ENCODE peak calls at places on chromosomes 2 and 18, in four cellular contexts. O is ovary, G is BJ, X is HFF-Myc. Y is an unnamed sample.

GRCh38 chr2:224722777-224723176 is 6.6 kb upstream of the CCDC195 start:
- DNase-seq in O (no peak), X (no peak), G (no peak), Y (no peak)

GRCh38 chr2:150309681-150310080 is 177.8 kb downstream of the RND3 start:
- DNase-seq in X (no peak), O (no peak), G (no peak), Y (no peak)

GRCh38 chr2:35989523-35989922 is 366.1 kb upstream of the CRIM1 start:
- DNase-seq in X (no peak), O (no peak), G (no peak), Y (no peak)

GRCh38 chr2:8573942-8574195 is 108.0 kb upstream of the ID2 start:
- DNase-seq in G (no peak), O (no peak), X (no peak), Y (no peak)

GRCh38 chr2:155679647-155680046 is 652.9 kb downstream of the NR4A2 start:
- DNase-seq in O (no peak), G (no peak), X (no peak), Y (no peak)

GRCh38 chr2:195732569-195732968 is 75.5 kb downstream of the SLC39A10 start:
- DNase-seq in G (no peak), X (no peak), O (no peak), Y (no peak)

GRCh38 chr18:13643261-13643671 is 83.1 kb downstream of the FAM210A start:
- DNase-seq in X (no peak), O (no peak), G (no peak), Y (peak; percentile 40)

GRCh38 chr2:95072424-95072823 is 46.9 kb downstream of the MAL start:
- DNase-seq in G (no peak), X (no peak), O (no peak), Y (no peak)

GRCh38 chr2:65231121-65231520 is 3.5 kb downstream of the ACTR2 start:
- DNase-seq in G (no peak), X (no peak), O (no peak), Y (no peak)

GRCh38 chr2:58601017-58601416 is 359.9 kb upstream of the FANCL start:
- DNase-seq in O (no peak), X (no peak), G (no peak), Y (no peak)

GRCh38 chr2:161824226-161824625 is 200.0 kb downstream of the SLC4A10 start:
- DNase-seq in X (no peak), G (no peak), O (no peak), Y (no peak)

GRCh38 chr2:221676566-221677172 is 104.6 kb upstream of the EPHA4 start:
- DNase-seq in G (no peak), X (no peak), O (no peak), Y (no peak)

GRCh38 chr18:54948350-54948837 is 10.9 kb downstream of the CCDC68 start:
- DNase-seq in X (no peak), O (no peak), G (no peak), Y (no peak)

GRCh38 chr2:209423562-209424541 is at the start of gene MAP2:
- DNase-seq in O (peak; percentile 91), G (peak; percentile 23), X (no peak), Y (peak; percentile 86)

GRCh38 chr2:184004289-184004944 is 593.9 kb upstream of the ZNF804A start:
- DNase-seq in G (no peak), O (no peak), X (no peak), Y (no peak)

GRCh38 chr2:132608222-132608795 is 61.7 kb downstream of the LYPD1 start:
- DNase-seq in G (no peak), X (no peak), O (no peak), Y (no peak)

GRCh38 chr2:19474128-19474527 is 115.7 kb upstream of the OSR1 start:
- DNase-seq in O (no peak), G (peak; percentile 64), X (peak; percentile 85), Y (peak; percentile 68)

GRCh38 chr2:240961878-240962277 is 36.5 kb upstream of the SNED1 start:
- DNase-seq in O (peak; percentile 62), X (no peak), G (no peak), Y (no peak)

GRCh38 chr2:218229851-218230250 is 12.9 kb downstream of the ARPC2 start:
- DNase-seq in G (no peak), O (no peak), X (no peak), Y (no peak)

GRCh38 chr2:211453311-211453894 is 897.0 kb downstream of the CPS1 start:
- DNase-seq in X (no peak), O (no peak), G (no peak), Y (no peak)

GRCh38 chr2:204207851-204208250 is 271.3 kb downstream of the ICOS start:
- DNase-seq in O (no peak), G (no peak), X (no peak), Y (no peak)

GRCh38 chr2:71882949-71883472 is 264.7 kb downstream of the CYP26B1 start:
- DNase-seq in X (peak; percentile 94), G (peak; percentile 80), O (peak; percentile 76), Y (peak; percentile 90)

GRCh38 chr2:117661619-117662018 is 152.9 kb upstream of the DDX18 start:
- DNase-seq in X (no peak), G (no peak), O (no peak), Y (no peak)

GRCh38 chr18:32919799-32920198 is 147.0 kb upstream of the KLHL14 start:
- DNase-seq in X (no peak), O (no peak), G (no peak), Y (no peak)

GRCh38 chr2:37344453-37345361 is at the start of gene QPCT:
- DNase-seq in X (no peak), G (no peak), O (peak; percentile 64), Y (peak; percentile 87)

GRCh38 chr2:238996331-238997136 is 148.6 kb downstream of the TWIST2 start:
- DNase-seq in O (no peak), X (no peak), G (no peak), Y (peak; percentile 54)

GRCh38 chr2:143371616-143372015 is 242.4 kb downstream of the ARHGAP15 start:
- DNase-seq in O (no peak), X (no peak), G (peak; percentile 13), Y (no peak)

GRCh38 chr2:31379747-31380146 is 34.8 kb downstream of the XDH start:
- DNase-seq in X (no peak), O (no peak), G (no peak), Y (no peak)

GRCh38 chr2:216075510-216076485 is 5.8 kb downstream of the PECR start:
- DNase-seq in G (no peak), X (no peak), O (no peak), Y (no peak)

GRCh38 chr2:201118957-201119848 is 3.2 kb downstream of the CFLAR start:
- DNase-seq in G (no peak), O (no peak), X (no peak), Y (no peak)

GRCh38 chr18:9546468-9546867 is 67.9 kb downstream of the PPP4R1 start:
- DNase-seq in O (no peak), X (no peak), G (no peak), Y (no peak)

GRCh38 chr18:9552189-9552588 is 62.2 kb downstream of the PPP4R1 start:
- DNase-seq in G (no peak), X (no peak), O (no peak), Y (no peak)

GRCh38 chr18:9550413-9550812 is 63.9 kb downstream of the PPP4R1 start:
- DNase-seq in G (no peak), X (no peak), O (no peak), Y (no peak)

GRCh38 chr18:9547767-9548166 is 66.6 kb downstream of the PPP4R1 start:
- DNase-seq in G (no peak), X (no peak), O (no peak), Y (no peak)

DNA sequence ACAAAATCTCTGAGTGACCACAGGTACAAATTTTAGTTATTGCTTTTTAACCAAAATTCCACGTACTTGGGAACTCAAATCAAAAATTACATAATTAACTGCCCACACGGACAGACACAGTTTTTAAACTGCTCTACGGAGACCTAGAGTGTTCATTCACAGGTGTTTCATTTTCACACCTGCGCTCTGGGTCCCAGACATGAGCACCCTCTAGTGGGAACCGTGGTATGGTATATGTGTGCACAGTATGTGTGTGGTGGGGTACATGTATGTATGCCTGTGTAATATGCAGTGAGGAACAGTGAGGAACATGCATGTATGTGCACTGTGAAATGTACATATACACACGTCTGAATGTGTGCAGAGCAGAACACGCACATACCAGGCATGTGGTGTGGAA is 65.0 kb downstream of the PPP4R1 start:
- DNase-seq in G (no peak), X (no peak), O (no peak), Y (no peak)
- TF ChIP-seq CTCF in G (no peak), X (no peak), O (no peak), Y (no peak)

DNA sequence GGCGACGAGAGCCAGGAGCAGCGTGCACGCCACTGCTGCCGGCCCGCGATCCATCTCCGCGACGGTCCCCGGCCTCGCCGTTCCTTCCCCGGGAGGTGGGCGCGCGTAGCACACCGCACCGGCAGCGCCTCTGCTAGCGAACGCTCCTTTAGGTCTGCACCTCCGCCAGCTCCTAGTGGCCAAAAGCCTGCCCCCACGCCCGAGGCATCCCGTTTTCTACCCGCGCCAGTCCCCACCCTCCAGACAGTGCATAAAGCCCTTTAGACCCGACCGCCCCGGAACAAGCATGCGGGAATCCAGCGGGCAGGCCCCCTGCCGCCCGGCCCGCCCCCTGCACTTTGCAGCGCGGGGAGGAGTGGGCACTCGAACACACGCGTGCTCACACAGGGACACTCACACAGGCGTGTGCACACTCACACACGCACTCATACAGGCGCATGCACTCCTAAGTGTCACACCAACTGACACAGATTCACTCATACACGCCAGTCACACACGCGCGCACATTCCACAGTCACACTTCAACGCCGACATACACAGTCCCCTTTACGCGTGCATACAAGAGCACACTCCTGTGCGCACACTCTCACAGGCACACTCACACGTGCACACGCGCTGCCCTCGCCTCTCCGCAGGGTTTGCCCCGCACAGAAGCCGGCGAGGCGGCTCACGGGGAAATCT is at the start of gene LRP2:
- DNase-seq in O (peak; percentile 32), X (no peak), G (no peak), Y (no peak)
- TF ChIP-seq CTCF in O (no peak), X (no peak), G (peak; percentile 6), Y (no peak)

DNA sequence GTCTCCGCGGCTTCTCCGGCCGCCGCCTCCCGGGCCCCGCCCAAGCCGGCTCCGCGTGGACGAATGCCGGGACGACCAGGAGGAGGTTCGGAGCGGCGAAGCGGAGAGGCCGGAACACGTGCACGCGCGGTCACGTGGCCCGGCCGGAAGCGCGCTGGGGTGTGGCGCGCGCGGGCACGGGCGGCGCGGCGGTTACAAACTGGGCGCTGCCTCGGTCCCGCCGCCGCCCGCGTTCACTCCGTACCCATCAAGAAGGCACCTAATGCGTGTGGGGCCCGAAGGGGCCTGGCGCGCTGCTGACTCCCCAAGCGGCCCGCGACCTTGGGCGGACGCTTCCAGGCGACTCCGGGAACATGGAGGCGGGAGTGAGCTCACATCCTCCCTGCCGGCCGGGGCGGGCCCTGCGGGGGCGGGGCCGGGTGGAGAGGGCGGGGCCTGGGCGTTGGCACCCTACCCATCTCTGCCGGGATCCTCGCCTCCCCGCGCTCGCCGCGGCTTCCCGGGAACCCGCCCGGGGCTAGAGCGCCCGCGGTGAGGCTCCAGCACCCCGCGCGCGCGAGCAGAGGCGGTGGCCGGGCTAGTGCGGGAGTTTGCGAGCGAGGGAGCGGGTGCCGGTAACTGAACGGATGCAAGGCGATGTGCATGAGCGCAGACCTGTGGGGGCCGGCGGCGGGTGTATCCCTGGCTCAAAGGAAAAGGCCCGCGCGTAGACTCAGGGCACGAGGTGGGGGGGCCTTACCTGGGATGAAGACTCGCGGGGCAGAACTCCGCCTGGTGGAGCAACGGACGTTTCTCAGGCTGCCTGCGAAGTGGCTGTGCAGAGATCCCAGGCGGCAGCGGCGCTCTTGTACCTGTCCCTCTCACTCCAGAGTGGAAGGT is at the start of gene TMEM185B:
- DNase-seq in X (no peak), G (no peak), O (peak; percentile 95), Y (peak; percentile 95)
- TF ChIP-seq CTCF in X (peak; percentile 25), G (peak; percentile 41), O (no peak), Y (no peak)

GRCh38 chr2:42186945-42187632 is 17.9 kb downstream of the EML4 start:
- DNase-seq in X (no peak), G (no peak), O (no peak), Y (no peak)
- TF ChIP-seq CTCF in X (no peak), G (no peak), O (no peak), Y (no peak)

GRCh38 chr2:174610243-174610995 is 12.8 kb upstream of the WIPF1 start:
- DNase-seq in G (no peak), X (no peak), O (no peak), Y (no peak)
- TF ChIP-seq CTCF in G (no peak), X (no peak), O (no peak), Y (no peak)